ENCODE peak calls at places on chromosomes 5 and 9, in five cellular contexts. S, D, X, H and R are unnamed samples.
A peak's percentile ranks its signal among the peaks of the same experiment; 100 is the strongest.

GRCh38 chr5:25641140-25641539 is 996.4 kb upstream of the CDH10 start:
- DNase-seq in S (no peak), D (no peak), X (no peak), H (no peak), R (no peak)

GRCh38 chr5:43312699-43313034 is 545 bp downstream of the HMGCS1 start:
- DNase-seq in S (no peak), D (no peak), X (no peak), H (no peak), R (no peak)

GRCh38 chr9:5518061-5518936 is 8.0 kb downstream of the PDCD1LG2 start:
- DNase-seq in S (no peak), D (no peak), X (no peak), H (no peak), R (no peak)

GRCh38 chr5:90940227-90940995 is 381.8 kb downstream of the ADGRV1 start:
- DNase-seq in S (peak; percentile 19), D (no peak), X (no peak), H (no peak), R (no peak)

GRCh38 chr5:179127136-179128040 is 67.2 kb downstream of the ZNF354C start:
- DNase-seq in S (no peak), D (peak; percentile 5), X (peak; percentile 5), H (no peak), R (no peak)

GRCh38 chr5:176927562-176927961 is 28.4 kb upstream of the HK3 start:
- DNase-seq in S (no peak), D (no peak), X (no peak), H (no peak), R (no peak)

GRCh38 chr5:159814222-159814621 is 102.1 kb upstream of the ADRA1B start:
- DNase-seq in S (no peak), D (no peak), X (no peak), H (no peak), R (no peak)

GRCh38 chr9:101668466-101668865 is 70.0 kb downstream of the GRIN3A start:
- DNase-seq in S (no peak), D (no peak), X (no peak), H (no peak), R (no peak)

GRCh38 chr5:35374584-35374983 is 144.3 kb upstream of the PRLR start:
- DNase-seq in S (no peak), D (no peak), X (no peak), H (no peak), R (no peak)

GRCh38 chr9:88013051-88013450 is 38.7 kb upstream of the CDK20 start:
- DNase-seq in S (no peak), D (no peak), X (no peak), H (no peak), R (no peak)

GRCh38 chr5:142248853-142249462 is 75.9 kb downstream of the SPRY4 start:
- DNase-seq in S (peak; percentile 45), D (peak; percentile 41), X (no peak), H (no peak), R (no peak)

GRCh38 chr5:160675988-160676387 is 176.0 kb downstream of the ATP10B start:
- DNase-seq in S (no peak), D (no peak), X (no peak), H (no peak), R (no peak)

GRCh38 chr5:134026521-134027202 is 21.9 kb upstream of the VDAC1 start:
- DNase-seq in S (peak; percentile 62), D (no peak), X (peak; percentile 61), H (peak; percentile 56), R (peak; percentile 69)

GRCh38 chr5:142542906-142543305 is 143.0 kb downstream of the FGF1 start:
- DNase-seq in S (no peak), D (peak; percentile 31), X (no peak), H (no peak), R (no peak)

GRCh38 chr5:132229236-132229635 is 1.6 kb upstream of the P4HA2 start:
- DNase-seq in S (no peak), D (no peak), X (no peak), H (no peak), R (peak; percentile 10)

GRCh38 chr5:132227235-132227484 is 493 bp downstream of the P4HA2 start:
- DNase-seq in S (no peak), D (no peak), X (no peak), H (no peak), R (no peak)

GRCh38 chr5:132228241-132229035 is 785 bp upstream of the P4HA2 start:
- DNase-seq in S (no peak), D (peak; percentile 71), X (peak; percentile 20), H (no peak), R (peak; percentile 46)

GRCh38 chr5:132226516-132227234 is 978 bp downstream of the P4HA2 start:
- DNase-seq in S (no peak), D (peak; percentile 39), X (peak; percentile 39), H (no peak), R (no peak)

DNA sequence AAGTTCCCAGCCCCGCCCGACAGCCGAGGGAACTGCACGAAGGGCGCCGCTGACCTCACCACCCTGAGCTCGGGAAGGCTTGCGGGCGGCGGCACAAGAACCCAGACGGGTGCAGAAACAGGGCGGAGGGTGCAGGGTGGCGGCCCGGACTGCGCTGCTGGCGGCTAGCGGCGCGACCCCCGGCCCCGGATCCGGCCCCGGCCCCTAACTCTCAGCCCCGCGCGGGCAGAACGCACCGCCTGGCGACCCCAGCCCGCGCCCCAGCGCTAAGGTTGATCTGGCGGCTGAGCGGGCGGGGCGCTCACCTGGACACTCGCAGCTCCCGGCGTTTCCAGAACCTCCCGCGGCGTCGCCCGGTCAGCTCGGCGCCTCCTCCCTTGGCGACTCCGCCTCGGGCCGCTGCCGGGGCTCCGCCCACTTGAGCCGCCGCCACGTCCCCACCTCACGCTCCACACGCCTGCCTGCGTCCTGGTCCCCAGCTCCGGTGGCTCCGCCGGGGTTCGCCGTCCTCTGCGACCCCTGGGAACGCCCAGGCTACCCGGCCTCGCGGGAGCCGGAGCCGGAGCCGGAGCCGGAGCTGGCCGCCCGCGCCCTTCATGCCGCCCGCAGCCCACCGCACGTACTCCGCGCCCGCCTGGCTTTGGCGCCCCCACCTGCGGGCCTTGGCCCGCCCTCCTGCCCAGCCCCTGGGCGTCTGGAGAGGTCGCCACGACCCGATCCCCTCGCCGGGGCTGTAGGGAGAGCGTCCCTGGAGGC is at the start of gene P4HA2:
- DNase-seq in S (peak; percentile 91), D (peak; percentile 90), X (peak; percentile 92), H (peak; percentile 56), R (peak; percentile 46)
- TF ChIP-seq CTCF in S (no peak), D (no peak), X (no peak), H (peak; percentile 24), R (no peak)

GRCh38 chr9:125984461-125984860 is 237.3 kb downstream of the PBX3 start:
- DNase-seq in S (peak; percentile 3), D (no peak), X (no peak), H (no peak), R (no peak)

GRCh38 chr9:125985142-125985997 is 238.2 kb downstream of the PBX3 start:
- DNase-seq in S (no peak), D (no peak), X (no peak), H (no peak), R (no peak)

GRCh38 chr9:125985998-125986655 is 239.0 kb downstream of the PBX3 start:
- DNase-seq in S (peak; percentile 12), D (no peak), X (no peak), H (no peak), R (peak; percentile 34)

GRCh38 chr9:125983681-125984080 is 236.5 kb downstream of the PBX3 start:
- DNase-seq in S (peak; percentile 5), D (no peak), X (no peak), H (no peak), R (no peak)

GRCh38 chr9:125982798-125983406 is 235.7 kb downstream of the PBX3 start:
- DNase-seq in S (peak; percentile 0), D (no peak), X (no peak), H (no peak), R (peak; percentile 35)
- TF ChIP-seq POLR2A in S (no peak), D (no peak), X (no peak), H (no peak), R (no peak)

GRCh38 chr5:2193923-2194555 is 311.3 kb upstream of the IRX4 start:
- DNase-seq in S (no peak), D (no peak), X (no peak), H (no peak), R (no peak)
- H3K27me3 ChIP-seq in S (no peaks in the 10 kb centered on the region), D (no peaks in the 10 kb centered on the region), X (no peaks in the 10 kb centered on the region), H (peaks cover 44% of the 10 kb centered on the region), R (no peaks in the 10 kb centered on the region)

GRCh38 chr5:9099681-9100080 is 446.2 kb downstream of the SEMA5A start:
- DNase-seq in S (no peak), D (no peak), X (no peak), H (no peak), R (no peak)
- TF ChIP-seq CTCF in S (no peak), D (no peak), X (no peak), H (no peak), R (no peak)

DNA sequence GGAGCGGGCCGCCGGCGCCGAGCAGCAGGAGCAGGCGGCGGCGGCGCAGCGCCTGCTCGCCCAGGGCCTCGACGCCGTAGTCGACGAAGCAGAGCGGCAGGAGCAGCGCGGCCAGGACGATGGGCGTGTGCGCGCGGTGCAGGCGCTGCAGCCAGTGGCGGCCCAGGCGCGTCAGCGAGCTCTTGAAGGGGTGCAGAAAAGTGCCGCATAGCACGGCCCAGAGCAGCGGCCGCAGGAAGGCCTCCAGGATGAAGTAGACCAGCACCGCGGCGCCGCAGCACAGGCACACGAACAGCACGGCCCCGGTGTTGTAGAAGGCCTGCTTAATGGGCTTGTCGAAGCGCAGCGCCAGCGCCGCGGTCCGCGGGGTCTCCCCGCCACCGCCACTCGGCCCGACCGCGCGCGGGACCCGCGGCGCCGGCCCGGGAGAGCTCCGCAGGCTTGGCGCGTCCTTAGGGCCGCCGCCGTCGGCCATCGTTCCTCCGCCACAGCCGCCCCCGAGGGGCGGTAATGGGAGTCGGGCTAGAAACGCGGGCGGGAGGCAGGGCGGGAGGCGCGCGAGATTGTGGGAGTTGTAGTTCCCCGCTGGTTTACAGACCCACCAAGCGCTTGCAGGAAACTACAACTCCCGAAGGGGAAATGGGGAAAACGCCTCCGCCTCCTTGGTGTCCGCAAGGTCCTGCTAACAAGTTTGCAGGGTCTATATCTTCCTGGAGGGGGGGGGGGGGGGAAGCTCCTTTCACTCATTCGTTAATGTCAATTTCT is at the start of gene TMEM245:
- DNase-seq in S (peak; percentile 95), D (peak; percentile 98), X (peak; percentile 96), H (peak; percentile 99), R (peak; percentile 94)
- TF ChIP-seq POLR2A in S (peak; percentile 95), D (peak; percentile 98), X (peak; percentile 81), H (peak; percentile 56), R (peak; percentile 85)

GRCh38 chr9:93821307-93821703 is 133.8 kb downstream of the BARX1 start:
- DNase-seq in S (no peak), D (no peak), X (no peak), H (no peak), R (no peak)
- H3K27me3 ChIP-seq in S (no peaks in the 10 kb centered on the region), D (peaks cover 39% of the 10 kb centered on the region), X (no peaks in the 10 kb centered on the region), H (peaks cover 21% of the 10 kb centered on the region), R (no peaks in the 10 kb centered on the region)

DNA sequence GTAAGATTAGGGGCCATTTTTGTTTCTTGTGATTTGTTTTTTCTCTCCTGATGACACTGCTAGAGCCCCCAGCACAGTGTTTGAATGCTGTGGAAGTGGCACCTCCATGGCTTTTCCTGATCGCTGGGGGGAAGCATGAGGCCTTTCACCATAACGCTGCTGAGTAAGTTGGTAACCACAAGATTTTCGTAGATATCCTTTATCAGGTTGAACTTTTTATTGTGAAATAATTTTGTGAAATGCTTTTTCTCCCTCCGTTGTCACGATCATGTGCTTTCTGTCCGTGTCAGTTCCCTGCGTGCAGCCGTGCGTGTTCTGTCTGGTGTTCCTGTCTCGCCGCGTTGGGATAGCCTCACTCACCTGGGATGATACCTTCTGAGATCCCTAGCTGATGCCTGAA is 59.4 kb downstream of the EHMT1 start:
- DNase-seq in S (no peak), D (no peak), X (no peak), H (no peak), R (no peak)
- TF ChIP-seq CTCF in S (no peak), D (no peak), X (no peak), H (no peak), R (no peak)

GRCh38 chr5:638501-639252 is 26.5 kb downstream of the CEP72 start:
- DNase-seq in S (peak; percentile 12), D (no peak), X (no peak), H (no peak), R (no peak)
- TF ChIP-seq POLR2A in S (no peak), D (no peak), X (no peak), H (no peak), R (no peak)